ENCODE peak calls at places on chromosomes 2 and 18, in five cellular contexts. One of them, this sample, is unnamed.

GRCh38 chr2:26356771-26357170 is 10.2 kb upstream of the ADGRF3 start:
- DNase-seq in cardiac muscle cell: no peak
- DNase-seq in uterus: no peak
- DNase-seq in CD8-positive, alpha-beta T cell: no peak
- DNase-seq in neural progenitor cell: no peak
- DNase-seq in this sample: no peak

GRCh38 chr2:42138163-42139016 is 30.8 kb upstream of the EML4 start:
- DNase-seq in cardiac muscle cell: peak
- DNase-seq in uterus: no peak
- DNase-seq in CD8-positive, alpha-beta T cell: no peak
- DNase-seq in neural progenitor cell: no peak
- DNase-seq in this sample: peak

GRCh38 chr2:201827621-201828020 is 21.3 kb downstream of the CDK15 start:
- DNase-seq in cardiac muscle cell: no peak
- DNase-seq in uterus: no peak
- DNase-seq in CD8-positive, alpha-beta T cell: no peak
- DNase-seq in neural progenitor cell: no peak
- DNase-seq in this sample: no peak

GRCh38 chr2:113089907-113090306 is 22.1 kb downstream of the IL1F10 start:
- DNase-seq in cardiac muscle cell: no peak
- DNase-seq in uterus: no peak
- DNase-seq in CD8-positive, alpha-beta T cell: no peak
- DNase-seq in neural progenitor cell: no peak
- DNase-seq in this sample: no peak

GRCh38 chr2:187581125-187581896 is 27.1 kb upstream of the TFPI start:
- DNase-seq in cardiac muscle cell: peak
- DNase-seq in uterus: no peak
- DNase-seq in CD8-positive, alpha-beta T cell: no peak
- DNase-seq in neural progenitor cell: peak
- DNase-seq in this sample: no peak

GRCh38 chr2:207399301-207399700 is 130.5 kb upstream of the CREB1 start:
- DNase-seq in cardiac muscle cell: no peak
- DNase-seq in uterus: no peak
- DNase-seq in CD8-positive, alpha-beta T cell: no peak
- DNase-seq in neural progenitor cell: peak
- DNase-seq in this sample: no peak

GRCh38 chr18:61824733-61825363 is 68.0 kb downstream of the RNF152 start:
- DNase-seq in cardiac muscle cell: peak
- DNase-seq in uterus: no peak
- DNase-seq in CD8-positive, alpha-beta T cell: no peak
- DNase-seq in neural progenitor cell: no peak
- DNase-seq in this sample: no peak

GRCh38 chr2:174916270-174916930 is 88.8 kb downstream of the CHN1 start:
- DNase-seq in cardiac muscle cell: no peak
- DNase-seq in uterus: no peak
- DNase-seq in CD8-positive, alpha-beta T cell: no peak
- DNase-seq in neural progenitor cell: no peak
- DNase-seq in this sample: no peak

GRCh38 chr18:944440-944839 is 39.8 kb downstream of the ADCYAP1 start:
- DNase-seq in cardiac muscle cell: peak
- DNase-seq in uterus: no peak
- DNase-seq in CD8-positive, alpha-beta T cell: no peak
- DNase-seq in neural progenitor cell: no peak
- DNase-seq in this sample: no peak

GRCh38 chr18:33729556-33729955 is 151.5 kb downstream of the ASXL3 start:
- DNase-seq in cardiac muscle cell: no peak
- DNase-seq in uterus: no peak
- DNase-seq in CD8-positive, alpha-beta T cell: no peak
- DNase-seq in neural progenitor cell: no peak
- DNase-seq in this sample: no peak

GRCh38 chr18:60007641-60008040 is 107.8 kb downstream of the PMAIP1 start:
- DNase-seq in cardiac muscle cell: no peak
- DNase-seq in uterus: no peak
- DNase-seq in CD8-positive, alpha-beta T cell: no peak
- DNase-seq in neural progenitor cell: no peak
- DNase-seq in this sample: no peak

GRCh38 chr2:44937688-44938240 is 3.7 kb upstream of the SIX3 start:
- DNase-seq in cardiac muscle cell: no peak
- DNase-seq in uterus: no peak
- DNase-seq in CD8-positive, alpha-beta T cell: no peak
- DNase-seq in neural progenitor cell: peak
- DNase-seq in this sample: no peak

GRCh38 chr2:128615571-128615970 is 296.9 kb upstream of the HS6ST1 start:
- DNase-seq in cardiac muscle cell: no peak
- DNase-seq in uterus: no peak
- DNase-seq in CD8-positive, alpha-beta T cell: no peak
- DNase-seq in neural progenitor cell: no peak
- DNase-seq in this sample: no peak

GRCh38 chr2:234968633-234969328 is 17.0 kb downstream of the SH3BP4 start:
- DNase-seq in cardiac muscle cell: no peak
- DNase-seq in uterus: no peak
- DNase-seq in CD8-positive, alpha-beta T cell: no peak
- DNase-seq in neural progenitor cell: no peak
- DNase-seq in this sample: no peak

GRCh38 chr18:48548404-48548771 is 9.6 kb downstream of the CTIF start:
- DNase-seq in cardiac muscle cell: peak
- DNase-seq in uterus: no peak
- DNase-seq in CD8-positive, alpha-beta T cell: no peak
- DNase-seq in neural progenitor cell: no peak
- DNase-seq in this sample: peak

GRCh38 chr2:200698217-200698616 is 112.4 kb downstream of the AOX1 start:
- DNase-seq in cardiac muscle cell: no peak
- DNase-seq in uterus: no peak
- DNase-seq in CD8-positive, alpha-beta T cell: no peak
- DNase-seq in neural progenitor cell: peak
- DNase-seq in this sample: no peak

GRCh38 chr18:51135795-51136194 is 61.7 kb downstream of the MEX3C start:
- DNase-seq in cardiac muscle cell: no peak
- DNase-seq in uterus: no peak
- DNase-seq in CD8-positive, alpha-beta T cell: no peak
- DNase-seq in neural progenitor cell: no peak
- DNase-seq in this sample: no peak

GRCh38 chr2:54212456-54212855 is 43.6 kb downstream of the TSPYL6 start:
- DNase-seq in cardiac muscle cell: peak
- DNase-seq in uterus: no peak
- DNase-seq in CD8-positive, alpha-beta T cell: no peak
- DNase-seq in neural progenitor cell: no peak
- DNase-seq in this sample: no peak

GRCh38 chr2:238415036-238415764 is 11.5 kb upstream of the ASB1 start:
- DNase-seq in cardiac muscle cell: no peak
- DNase-seq in uterus: no peak
- DNase-seq in CD8-positive, alpha-beta T cell: no peak
- DNase-seq in neural progenitor cell: no peak
- DNase-seq in this sample: no peak

GRCh38 chr2:176675557-176676256 is 406.5 kb downstream of the MTX2 start:
- DNase-seq in cardiac muscle cell: no peak
- DNase-seq in uterus: no peak
- DNase-seq in CD8-positive, alpha-beta T cell: no peak
- DNase-seq in neural progenitor cell: peak
- DNase-seq in this sample: no peak

GRCh38 chr2:191263050-191263449 is 17.8 kb downstream of the MYO1B start:
- DNase-seq in cardiac muscle cell: peak
- DNase-seq in uterus: no peak
- DNase-seq in CD8-positive, alpha-beta T cell: no peak
- DNase-seq in neural progenitor cell: no peak
- DNase-seq in this sample: no peak

GRCh38 chr2:99088017-99088416 is 53.5 kb upstream of the C2orf15 start:
- DNase-seq in cardiac muscle cell: peak
- DNase-seq in uterus: no peak
- DNase-seq in CD8-positive, alpha-beta T cell: no peak
- DNase-seq in neural progenitor cell: no peak
- DNase-seq in this sample: no peak

GRCh38 chr2:222613715-222614331 is 42.1 kb downstream of the FARSB start:
- DNase-seq in cardiac muscle cell: peak
- DNase-seq in uterus: no peak
- DNase-seq in CD8-positive, alpha-beta T cell: no peak
- DNase-seq in neural progenitor cell: peak
- DNase-seq in this sample: no peak

GRCh38 chr2:145416640-145417039 is 896.7 kb upstream of the ZEB2 start:
- DNase-seq in cardiac muscle cell: no peak
- DNase-seq in uterus: no peak
- DNase-seq in CD8-positive, alpha-beta T cell: no peak
- DNase-seq in neural progenitor cell: no peak
- DNase-seq in this sample: no peak

GRCh38 chr2:23423062-23423872 is 38.3 kb downstream of the KLHL29 start:
- DNase-seq in cardiac muscle cell: no peak
- DNase-seq in uterus: no peak
- DNase-seq in CD8-positive, alpha-beta T cell: no peak
- DNase-seq in neural progenitor cell: peak
- DNase-seq in this sample: no peak

GRCh38 chr2:128236491-128237035 is 82.1 kb downstream of the HS6ST1 start:
- DNase-seq in cardiac muscle cell: peak
- DNase-seq in uterus: no peak
- DNase-seq in CD8-positive, alpha-beta T cell: no peak
- DNase-seq in neural progenitor cell: no peak
- DNase-seq in this sample: no peak

GRCh38 chr2:88724643-88725332 is 33.3 kb downstream of the RPIA start:
- DNase-seq in cardiac muscle cell: no peak
- DNase-seq in uterus: no peak
- DNase-seq in CD8-positive, alpha-beta T cell: no peak
- DNase-seq in neural progenitor cell: no peak
- DNase-seq in this sample: no peak

GRCh38 chr2:226742346-226742745 is 57.3 kb downstream of the IRS1 start:
- DNase-seq in cardiac muscle cell: peak
- DNase-seq in uterus: peak
- DNase-seq in CD8-positive, alpha-beta T cell: no peak
- DNase-seq in neural progenitor cell: peak
- DNase-seq in this sample: peak

GRCh38 chr2:132969371-132969985 is 299.5 kb upstream of the LYPD1 start:
- DNase-seq in cardiac muscle cell: peak
- DNase-seq in uterus: no peak
- DNase-seq in CD8-positive, alpha-beta T cell: no peak
- DNase-seq in neural progenitor cell: no peak
- DNase-seq in this sample: no peak

GRCh38 chr2:36544638-36545338 is 53.2 kb downstream of the FEZ2 start:
- DNase-seq in cardiac muscle cell: no peak
- DNase-seq in uterus: no peak
- DNase-seq in CD8-positive, alpha-beta T cell: no peak
- DNase-seq in neural progenitor cell: no peak
- DNase-seq in this sample: no peak

GRCh38 chr2:120760446-120761135 is 24.9 kb downstream of the GLI2 start:
- DNase-seq in cardiac muscle cell: peak
- DNase-seq in uterus: peak
- DNase-seq in CD8-positive, alpha-beta T cell: no peak
- DNase-seq in neural progenitor cell: no peak
- DNase-seq in this sample: peak
- H3K27ac ChIP-seq in cardiac muscle cell: no peak
- H3K27ac ChIP-seq in uterus: no peak
- H3K27ac ChIP-seq in CD8-positive, alpha-beta T cell: no peak
- H3K27ac ChIP-seq in neural progenitor cell: no peak
- H3K27ac ChIP-seq in this sample: peak

DNA sequence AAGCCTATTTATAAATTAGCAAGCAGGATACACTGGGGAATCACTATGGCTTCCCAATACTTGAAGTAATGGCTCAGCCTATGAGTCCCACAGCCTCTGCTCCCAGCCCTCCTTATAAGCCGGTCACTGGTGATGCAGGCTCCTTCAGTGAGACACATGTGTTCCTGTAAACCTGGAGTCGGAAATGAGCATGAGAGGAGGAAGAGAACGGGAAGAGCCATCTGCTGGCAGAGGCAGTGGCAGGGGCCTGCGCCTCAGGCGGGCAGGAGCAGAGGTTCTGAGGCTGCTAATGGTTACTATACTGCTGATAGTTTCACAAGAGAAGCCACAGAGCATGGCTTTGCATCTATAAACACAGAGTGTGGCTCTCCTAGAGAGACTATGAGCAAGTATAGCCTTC is 63.5 kb downstream of the FBXO15 start:
- DNase-seq in cardiac muscle cell: no peak
- DNase-seq in uterus: no peak
- DNase-seq in CD8-positive, alpha-beta T cell: no peak
- DNase-seq in neural progenitor cell: no peak
- DNase-seq in this sample: no peak
- TF ChIP-seq CTCF in cardiac muscle cell: no peak
- TF ChIP-seq CTCF in uterus: no peak
- TF ChIP-seq CTCF in CD8-positive, alpha-beta T cell: no peak
- TF ChIP-seq CTCF in neural progenitor cell: no peak
- TF ChIP-seq CTCF in this sample: no peak

GRCh38 chr2:230296917-230297316 is 30.1 kb upstream of the SP140L start:
- DNase-seq in cardiac muscle cell: no peak
- DNase-seq in uterus: no peak
- DNase-seq in CD8-positive, alpha-beta T cell: no peak
- DNase-seq in neural progenitor cell: no peak
- DNase-seq in this sample: no peak
- H3K27ac ChIP-seq in cardiac muscle cell: no peak
- H3K27ac ChIP-seq in uterus: no peak
- H3K27ac ChIP-seq in CD8-positive, alpha-beta T cell: no peak
- H3K27ac ChIP-seq in neural progenitor cell: no peak
- H3K27ac ChIP-seq in this sample: no peak

DNA sequence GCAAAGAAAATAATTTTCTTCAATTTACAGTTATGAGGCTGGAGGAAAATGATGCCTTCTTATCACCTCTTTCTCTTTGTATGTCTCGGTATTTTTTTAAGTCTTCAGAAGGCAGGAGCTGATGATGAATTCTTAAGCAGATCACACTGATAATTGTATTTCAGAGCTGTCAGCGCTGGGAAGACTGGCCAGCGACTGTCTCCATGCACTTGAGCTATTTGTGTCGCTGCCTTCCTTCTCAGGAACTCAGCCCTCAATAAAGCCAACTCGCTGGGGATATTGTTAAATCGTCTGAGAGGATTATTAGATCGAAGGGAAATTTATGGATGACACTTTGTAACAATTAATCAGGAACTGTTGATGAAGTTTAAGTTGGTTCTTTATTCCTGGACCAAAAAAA is 40.3 kb downstream of the PTGR3 start:
- DNase-seq in cardiac muscle cell: no peak
- DNase-seq in uterus: no peak
- DNase-seq in CD8-positive, alpha-beta T cell: no peak
- DNase-seq in neural progenitor cell: no peak
- DNase-seq in this sample: no peak
- TF ChIP-seq CTCF in cardiac muscle cell: no peak
- TF ChIP-seq CTCF in uterus: no peak
- TF ChIP-seq CTCF in CD8-positive, alpha-beta T cell: no peak
- TF ChIP-seq CTCF in neural progenitor cell: no peak
- TF ChIP-seq CTCF in this sample: no peak

GRCh38 chr2:85178154-85178553 is 45.0 kb downstream of the TCF7L1 start:
- DNase-seq in cardiac muscle cell: no peak
- DNase-seq in uterus: no peak
- DNase-seq in CD8-positive, alpha-beta T cell: no peak
- DNase-seq in neural progenitor cell: no peak
- DNase-seq in this sample: no peak

GRCh38 chr2:85173909-85174308 is 40.7 kb downstream of the TCF7L1 start:
- DNase-seq in cardiac muscle cell: peak
- DNase-seq in uterus: peak
- DNase-seq in CD8-positive, alpha-beta T cell: no peak
- DNase-seq in neural progenitor cell: no peak
- DNase-seq in this sample: peak

GRCh38 chr2:85174943-85175342 is 41.8 kb downstream of the TCF7L1 start:
- DNase-seq in cardiac muscle cell: no peak
- DNase-seq in uterus: no peak
- DNase-seq in CD8-positive, alpha-beta T cell: no peak
- DNase-seq in neural progenitor cell: peak
- DNase-seq in this sample: no peak

GRCh38 chr2:85177031-85177824 is 44.0 kb downstream of the TCF7L1 start:
- DNase-seq in cardiac muscle cell: no peak
- DNase-seq in uterus: no peak
- DNase-seq in CD8-positive, alpha-beta T cell: no peak
- DNase-seq in neural progenitor cell: no peak
- DNase-seq in this sample: peak

GRCh38 chr2:85175369-85176299 is 42.4 kb downstream of the TCF7L1 start:
- DNase-seq in cardiac muscle cell: peak
- DNase-seq in uterus: peak
- DNase-seq in CD8-positive, alpha-beta T cell: no peak
- DNase-seq in neural progenitor cell: peak
- DNase-seq in this sample: peak
- H3K27ac ChIP-seq in cardiac muscle cell: peak
- H3K27ac ChIP-seq in uterus: no peak
- H3K27ac ChIP-seq in CD8-positive, alpha-beta T cell: no peak
- H3K27ac ChIP-seq in neural progenitor cell: peak
- H3K27ac ChIP-seq in this sample: no peak